ENCODE peak calls at places on chromosomes 1 and 21, in ten cellular contexts. J is GM23248; X is keratinocyte; O is uterus; W is CD8-positive, alpha-beta T cell; B is Panc1; P is SK-N-SH; T is stomach; N is esophagus muscularis mucosa; L is adrenal gland. C is an unnamed sample.
A peak's percentile ranks its signal among the peaks of the same experiment; 100 is the strongest.

GRCh38 chr21:25997788-25998611 is 172.6 kb downstream of the APP start:
- DNase-seq in B (no peak), X (no peak), T (peak; percentile 81), P (no peak), J (no peak), O (no peak), N (no peak), L (no peak), W (no peak), C (no peak)

GRCh38 chr1:216604771-216605170 is 118.5 kb downstream of the ESRRG start:
- DNase-seq in J (no peak), B (no peak), X (no peak), P (no peak), W (no peak), L (no peak), N (no peak), T (no peak), O (no peak), C (no peak)

GRCh38 chr1:215797859-215798258 is 230.8 kb downstream of the KCTD3 start:
- DNase-seq in O (no peak), T (no peak), L (no peak), X (no peak), P (no peak), B (no peak), W (no peak), J (peak; percentile 46), N (no peak), C (no peak)

GRCh38 chr1:24558902-24559791 is 3.3 kb downstream of the NCMAP start:
- DNase-seq in O (no peak), W (no peak), L (peak; percentile 70), P (peak; percentile 88), B (peak; percentile 42), N (no peak), T (peak; percentile 75), X (no peak), J (peak; percentile 57), C (peak; percentile 67)

GRCh38 chr21:41432567-41433460 is 6.8 kb downstream of the MX1 start:
- DNase-seq in N (no peak), O (no peak), J (no peak), L (no peak), X (no peak), P (no peak), W (no peak), B (no peak), T (no peak), C (no peak)

GRCh38 chr1:52102336-52103013 is 39.4 kb upstream of the ZFYVE9 start:
- DNase-seq in P (no peak), O (no peak), N (no peak), J (no peak), L (no peak), T (no peak), W (no peak), B (no peak), X (no peak), C (no peak)

GRCh38 chr1:59046134-59046533 is 250.8 kb upstream of the FGGY start:
- DNase-seq in J (peak; percentile 52), B (no peak), O (no peak), W (no peak), P (no peak), T (no peak), N (no peak), L (no peak), X (no peak), C (peak; percentile 32)

GRCh38 chr1:12810691-12811408 is 19.7 kb downstream of the PRAMEF1 start:
- DNase-seq in T (no peak), X (no peak), J (peak; percentile 67), P (no peak), N (no peak), L (no peak), O (no peak), B (no peak), W (no peak), C (peak; percentile 4)

GRCh38 chr1:97038410-97038809 is 316.8 kb downstream of the PTBP2 start:
- DNase-seq in W (no peak), N (no peak), B (no peak), J (peak; percentile 16), T (no peak), X (no peak), L (no peak), O (no peak), P (no peak), C (peak; percentile 59)

GRCh38 chr21:25350056-25350455 is 257.2 kb downstream of the MRPL39 start:
- DNase-seq in O (no peak), N (no peak), L (peak; percentile 57), X (no peak), P (peak; percentile 25), T (no peak), W (no peak), J (peak; percentile 70), B (no peak), C (no peak)

GRCh38 chr1:198494658-198495103 is 45.8 kb downstream of the ATP6V1G3 start:
- DNase-seq in N (no peak), J (no peak), T (no peak), W (no peak), P (no peak), O (no peak), B (no peak), L (no peak), X (no peak), C (no peak)

GRCh38 chr1:161952603-161953172 is 71.0 kb downstream of the OLFML2B start:
- DNase-seq in P (no peak), T (no peak), B (no peak), W (no peak), J (peak; percentile 37), N (no peak), O (no peak), L (no peak), X (no peak), C (no peak)

GRCh38 chr1:91650764-91651163 is 150.1 kb downstream of the CDC7 start:
- DNase-seq in B (peak; percentile 10), J (peak; percentile 99), T (peak; percentile 26), W (no peak), O (peak; percentile 81), L (peak; percentile 88), N (peak; percentile 93), P (no peak), X (peak; percentile 65), C (peak; percentile 97)

GRCh38 chr21:44441581-44442265 is 13.6 kb upstream of the LRRC3 start:
- DNase-seq in W (no peak), L (no peak), T (no peak), B (no peak), J (no peak), P (no peak), N (no peak), X (no peak), O (no peak), C (no peak)

GRCh38 chr1:89962024-89962741 is 32.7 kb upstream of the ZNF326 start:
- DNase-seq in L (no peak), B (no peak), O (no peak), W (no peak), P (no peak), N (no peak), T (no peak), J (no peak), X (no peak), C (peak; percentile 74)

GRCh38 chr1:203324103-203325003 is 19.0 kb downstream of the BTG2 start:
- DNase-seq in T (no peak), P (no peak), N (no peak), L (no peak), O (no peak), B (no peak), J (peak; percentile 32), W (peak; percentile 39), X (no peak), C (no peak)
- H3K4me1 ChIP-seq in T (peaks cover 75% of the 10 kb centered on the region), P (peaks cover 5% of the 10 kb centered on the region), N (peaks cover 82% of the 10 kb centered on the region), L (peaks cover 52% of the 10 kb centered on the region), O (no peaks in the 10 kb centered on the region), B (peaks cover 8% of the 10 kb centered on the region), J (no peaks in the 10 kb centered on the region), W (peaks cover 92% of the 10 kb centered on the region), X (peaks cover 25% of the 10 kb centered on the region), C (peaks cover 23% of the 10 kb centered on the region)

GRCh38 chr21:15010645-15011044 is 54.2 kb downstream of the NRIP1 start:
- DNase-seq in O (no peak), N (no peak), P (no peak), J (no peak), X (no peak), W (no peak), L (no peak), T (no peak), B (no peak), C (peak; percentile 82)
- H3K27ac ChIP-seq in O (no peak overlapping the region), N (no peak overlapping the region), P (no peak overlapping the region), J (peak overlapping the region; percentile 53), X (no peak overlapping the region), W (no peak overlapping the region), L (no peak overlapping the region), T (no peak overlapping the region), B (no peak overlapping the region), C (peak overlapping the region; percentile 88)

GRCh38 chr1:243217401-243217800 is 37.7 kb downstream of the CEP170 start:
- DNase-seq in B (no peak), X (no peak), P (no peak), N (no peak), L (no peak), T (no peak), W (no peak), O (no peak), J (no peak), C (no peak)
- H3K36me3 ChIP-seq in B (peaks cover 32% of the 10 kb centered on the region), X (peaks cover 1% of the 10 kb centered on the region), P (peaks cover 66% of the 10 kb centered on the region), N (peaks cover 16% of the 10 kb centered on the region), L (peaks cover 17% of the 10 kb centered on the region), T (peaks cover 37% of the 10 kb centered on the region), W (peaks cover 5% of the 10 kb centered on the region), O (no peaks in the 10 kb centered on the region), J (peaks cover 41% of the 10 kb centered on the region), C (peaks cover 58% of the 10 kb centered on the region)

GRCh38 chr1:16140068-16140596 is 15.7 kb downstream of the EPHA2 start:
- DNase-seq in N (no peak), P (no peak), J (no peak), W (no peak), L (no peak), O (no peak), B (no peak), X (no peak), T (no peak), C (no peak)

GRCh38 chr1:16137890-16138467 is 17.9 kb downstream of the EPHA2 start:
- DNase-seq in X (no peak), W (no peak), L (no peak), J (no peak), T (no peak), N (no peak), P (no peak), O (no peak), B (no peak), C (no peak)

GRCh38 chr1:16139473-16139962 is 16.4 kb downstream of the EPHA2 start:
- DNase-seq in N (no peak), B (no peak), O (no peak), W (no peak), P (no peak), L (no peak), X (no peak), T (no peak), J (peak; percentile 83), C (peak; percentile 94)

GRCh38 chr1:16141573-16142336 is 14.1 kb downstream of the EPHA2 start:
- DNase-seq in J (no peak), B (no peak), N (no peak), X (no peak), T (no peak), O (no peak), P (peak; percentile 70), L (peak; percentile 67), W (no peak), C (no peak)

DNA sequence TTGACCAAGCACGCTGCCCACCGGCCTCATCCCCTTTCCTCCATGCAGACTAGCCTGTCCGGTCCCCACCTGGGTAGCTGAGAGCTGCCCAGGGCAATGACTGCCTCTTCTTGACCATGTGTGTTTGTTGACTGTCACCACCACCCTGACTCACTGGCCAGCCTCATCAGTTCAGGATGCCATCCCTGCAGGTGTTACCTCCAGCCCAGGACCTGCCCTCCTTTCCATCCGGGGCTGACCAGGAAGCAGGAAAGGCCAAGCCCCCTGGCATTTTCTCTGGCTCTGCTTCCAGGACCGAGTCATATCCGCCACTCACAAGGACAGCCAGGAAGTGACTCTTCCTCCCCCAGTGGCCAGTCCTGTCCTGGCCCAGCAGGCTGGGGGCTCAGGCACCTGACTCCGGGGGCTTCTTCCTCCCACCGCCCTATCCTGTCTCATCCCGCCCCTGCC is 17.1 kb downstream of the EPHA2 start:
- DNase-seq in L (peak; percentile 77), W (no peak), O (no peak), N (no peak), T (no peak), P (no peak), B (no peak), X (no peak), J (peak; percentile 43), C (no peak)
- H3K4me1 ChIP-seq in L (peaks cover 48% of the 10 kb centered on the region), W (no peaks in the 10 kb centered on the region), O (peaks cover 23% of the 10 kb centered on the region), N (peaks cover 38% of the 10 kb centered on the region), T (peaks cover 46% of the 10 kb centered on the region), P (peaks cover 40% of the 10 kb centered on the region), B (peaks cover 83% of the 10 kb centered on the region), X (peaks cover 49% of the 10 kb centered on the region), J (peaks cover 20% of the 10 kb centered on the region), C (peaks cover 45% of the 10 kb centered on the region)